ENCODE peak calls at places on chromosomes 2 and 18, in five cellular contexts. X is stomach, H is HepG2, U is astrocyte of the cerebellum, E is coronary artery. P is an unnamed sample.

GRCh38 chr2:27752551-27753237 is 18.8 kb upstream of the MRPL33 start:
- DNase-seq in X (peak), H (peak), U (no peak), E (no peak), P (peak)

GRCh38 chr2:147356157-147356556 is 488.7 kb upstream of the ACVR2A start:
- DNase-seq in X (no peak), H (no peak), U (no peak), E (no peak), P (no peak)

GRCh38 chr2:61898810-61899209 is 6.7 kb upstream of the COMMD1 start:
- DNase-seq in X (no peak), H (peak), U (no peak), E (no peak), P (peak)

GRCh38 chr2:79717364-79718007 is 204.6 kb downstream of the CTNNA2 start:
- DNase-seq in X (no peak), H (peak), U (peak), E (no peak), P (no peak)

GRCh38 chr2:23658466-23658942 is 268.4 kb downstream of the ATAD2B start:
- DNase-seq in X (no peak), H (peak), U (no peak), E (no peak), P (no peak)

GRCh38 chr2:152098033-152098797 is 629 bp downstream of the CACNB4 start:
- DNase-seq in X (peak), H (no peak), U (no peak), E (no peak), P (peak)

GRCh38 chr2:47307066-47307465 is 95.9 kb upstream of the MSH2 start:
- DNase-seq in X (no peak), H (no peak), U (no peak), E (no peak), P (no peak)

GRCh38 chr18:59867337-59868104 is 32.3 kb upstream of the PMAIP1 start:
- DNase-seq in X (no peak), H (no peak), U (no peak), E (no peak), P (no peak)

GRCh38 chr2:64722645-64723044 is 68.9 kb upstream of the SERTAD2 start:
- DNase-seq in X (no peak), H (no peak), U (no peak), E (no peak), P (no peak)

GRCh38 chr2:54486766-54487165 is 30.6 kb downstream of the SPTBN1 start:
- DNase-seq in X (no peak), H (no peak), U (no peak), E (no peak), P (no peak)

GRCh38 chr2:237558918-237559645 is 7.3 kb upstream of the PRLH start:
- DNase-seq in X (peak), H (no peak), U (no peak), E (no peak), P (no peak)

GRCh38 chr18:79567481-79568147 is 112.0 kb upstream of the CTDP1 start:
- DNase-seq in X (no peak), H (no peak), U (peak), E (no peak), P (no peak)

GRCh38 chr2:54308186-54308585 is 52.2 kb upstream of the TSPYL6 start:
- DNase-seq in X (no peak), H (no peak), U (no peak), E (no peak), P (no peak)

GRCh38 chr2:222819722-222820333 is 41.0 kb upstream of the ACSL3 start:
- DNase-seq in X (no peak), H (no peak), U (no peak), E (no peak), P (no peak)

GRCh38 chr2:1613731-1614354 is 130.5 kb downstream of the PXDN start:
- DNase-seq in X (no peak), H (no peak), U (no peak), E (no peak), P (no peak)

GRCh38 chr2:207288628-207289027 is 122.9 kb upstream of the KLF7 start:
- DNase-seq in X (no peak), H (no peak), U (no peak), E (no peak), P (no peak)

GRCh38 chr2:120293991-120294329 is 41.3 kb downstream of the RALB start:
- DNase-seq in X (no peak), H (no peak), U (no peak), E (no peak), P (no peak)

GRCh38 chr2:149100739-149101699 is 62.5 kb downstream of the LYPD6B start:
- DNase-seq in X (no peak), H (no peak), U (no peak), E (no peak), P (peak)

GRCh38 chr18:55301196-55301540 is 286.8 kb downstream of the TCF4 start:
- DNase-seq in X (no peak), H (no peak), U (no peak), E (no peak), P (no peak)

GRCh38 chr2:177545981-177546600 is 153.5 kb downstream of the AGPS start:
- DNase-seq in X (no peak), H (no peak), U (no peak), E (no peak), P (no peak)

GRCh38 chr18:48256848-48257247 is 152.3 kb downstream of the ZBTB7C start:
- DNase-seq in X (no peak), H (no peak), U (no peak), E (no peak), P (no peak)

GRCh38 chr2:51103205-51103604 is 71.3 kb upstream of the NRXN1 start:
- DNase-seq in X (no peak), H (peak), U (no peak), E (no peak), P (peak)

GRCh38 chr2:55384786-55385185 is 34.9 kb downstream of the CCDC88A start:
- DNase-seq in X (no peak), H (no peak), U (no peak), E (no peak), P (no peak)

GRCh38 chr2:227853765-227854271 is 17.6 kb upstream of the DAW1 start:
- DNase-seq in X (no peak), H (no peak), U (peak), E (no peak), P (no peak)

GRCh38 chr2:83874712-83875430 is 584.2 kb downstream of the SUCLG1 start:
- DNase-seq in X (no peak), H (no peak), U (no peak), E (no peak), P (no peak)

GRCh38 chr2:156021326-156022040 is 311.0 kb downstream of the NR4A2 start:
- DNase-seq in X (peak), H (no peak), U (no peak), E (no peak), P (peak)

GRCh38 chr2:154244932-154245331 is 373.2 kb downstream of the GALNT13 start:
- DNase-seq in X (no peak), H (no peak), U (no peak), E (no peak), P (no peak)

GRCh38 chr2:47645246-47645645 is 137.7 kb upstream of the MSH6 start:
- DNase-seq in X (no peak), H (no peak), U (no peak), E (peak), P (no peak)

GRCh38 chr2:113370478-113371091 is 66.9 kb upstream of the ZNG1B start:
- DNase-seq in X (peak), H (peak), U (peak), E (no peak), P (peak)

GRCh38 chr2:120576509-120577474 is 158.9 kb upstream of the GLI2 start:
- DNase-seq in X (peak), H (no peak), U (no peak), E (no peak), P (no peak)

GRCh38 chr2:169010633-169011460 is 20.3 kb downstream of the ABCB11 start:
- DNase-seq in X (no peak), H (no peak), U (no peak), E (no peak), P (peak)

DNA sequence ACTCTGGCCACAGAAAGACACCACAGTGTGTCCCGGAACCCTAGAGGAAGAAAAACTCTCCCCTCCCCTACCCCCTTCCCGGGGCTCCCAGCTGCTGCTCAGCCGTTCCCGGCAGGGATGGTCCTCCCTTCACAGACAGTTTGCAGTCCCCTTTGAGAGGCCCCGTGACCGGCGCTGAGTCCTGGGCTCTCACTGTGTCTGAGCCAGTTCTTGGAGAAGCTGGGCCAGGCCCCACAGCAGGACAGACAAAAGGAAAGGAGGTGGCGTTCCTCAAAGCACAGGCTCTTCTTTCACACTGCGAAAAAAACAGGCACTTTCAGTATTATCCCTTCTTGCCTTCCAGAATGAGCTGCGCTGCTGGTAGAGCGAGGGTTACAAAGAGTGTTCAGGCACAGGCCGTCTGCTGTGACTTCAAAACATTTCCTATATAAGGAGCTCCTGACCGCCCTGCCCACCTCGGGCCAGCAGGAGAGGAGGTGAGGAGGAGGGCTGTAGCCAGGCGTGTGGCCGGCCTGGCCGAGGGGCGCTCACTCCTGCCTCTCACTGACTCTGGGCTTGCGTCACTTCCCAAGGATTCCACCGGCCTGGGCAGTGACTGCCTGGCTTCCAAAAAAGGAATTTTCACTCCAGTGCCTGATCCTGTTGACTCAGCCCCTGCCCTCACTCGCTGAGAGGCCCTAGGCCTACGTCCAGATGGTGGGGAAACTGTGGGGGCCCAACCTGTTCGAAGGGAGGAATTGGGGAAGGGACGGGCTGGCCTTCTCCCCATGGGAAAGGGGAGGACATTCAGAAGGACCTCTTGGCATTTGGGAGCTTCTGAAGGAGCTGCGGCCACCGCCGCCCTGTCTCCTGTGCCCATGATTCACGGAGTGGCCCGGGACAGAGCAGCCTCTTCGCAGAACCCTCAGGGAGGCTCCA is 24.9 kb downstream of the CIDEA start:
- DNase-seq in X (peak), H (peak), U (peak), E (peak), P (no peak)
- TF ChIP-seq CTCF in X (no peak), H (peak), U (no peak), E (no peak), P (no peak)

DNA sequence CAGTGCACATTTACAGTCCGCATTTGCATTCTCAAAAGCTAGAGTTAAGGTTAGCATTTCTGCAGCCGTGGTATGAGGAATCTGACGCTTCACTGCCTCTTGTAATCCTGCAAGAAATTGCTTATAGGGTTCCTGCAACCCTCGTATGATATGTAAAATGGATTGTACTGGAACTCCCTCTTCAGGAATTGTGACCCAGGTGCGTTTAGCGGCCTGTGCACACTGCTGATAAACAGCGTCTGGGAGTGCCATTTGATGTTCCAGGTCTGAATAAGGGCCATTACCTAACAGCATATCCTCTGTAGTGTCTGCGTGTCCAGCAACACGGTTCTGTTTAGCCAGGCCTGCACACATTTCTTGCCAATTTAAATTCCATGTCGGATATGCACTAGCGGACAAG is 42.5 kb downstream of the CXCR4 start:
- DNase-seq in X (no peak), H (no peak), U (no peak), E (no peak), P (no peak)
- TF ChIP-seq CTCF in X (no peak), H (peak), U (no peak), E (no peak), P (no peak)

DNA sequence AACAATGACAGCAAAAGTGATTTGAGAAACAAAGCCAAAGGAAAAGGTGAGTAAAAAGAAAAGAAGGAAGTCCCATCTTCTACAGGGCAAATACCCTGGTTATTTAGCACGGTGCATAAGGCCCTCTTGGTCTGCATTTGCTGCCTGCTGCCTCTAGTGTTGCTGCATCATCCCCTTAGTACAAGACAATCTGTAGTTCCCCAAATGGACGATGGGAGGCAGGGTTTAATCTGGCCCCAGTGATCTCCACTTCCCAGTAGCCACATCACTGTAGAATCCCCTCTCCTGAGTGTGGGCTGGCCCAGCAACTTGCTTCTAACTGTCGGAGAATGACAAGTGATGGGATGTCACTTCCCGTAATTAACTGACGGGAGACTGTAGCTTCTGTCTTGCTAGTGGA is 85.1 kb downstream of the CTAGE1 start:
- DNase-seq in X (no peak), H (peak), U (no peak), E (no peak), P (no peak)
- TF ChIP-seq CTCF in X (no peak), H (peak), U (no peak), E (no peak), P (no peak)

DNA sequence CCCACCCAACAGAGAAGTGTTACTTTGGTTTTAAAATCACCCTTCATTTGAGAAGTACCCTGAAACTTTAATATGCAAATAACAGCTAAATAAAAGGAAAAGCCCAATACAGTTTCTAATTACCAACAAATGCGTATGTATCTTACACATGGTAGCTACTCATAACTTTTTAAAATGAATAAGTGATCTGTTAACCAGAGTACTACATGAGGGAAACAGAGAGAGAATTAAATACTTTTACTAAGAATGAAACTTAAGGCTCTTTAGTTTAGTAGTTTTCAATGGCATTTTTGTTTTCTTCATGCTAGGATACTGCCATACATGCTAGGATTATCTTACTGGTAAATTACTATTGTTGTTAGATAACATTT is 39.1 kb upstream of the NABP1 start:
- DNase-seq in X (no peak), H (no peak), U (no peak), E (no peak), P (no peak)
- TF ChIP-seq CTCF in X (no peak), H (no peak), U (no peak), E (no peak), P (no peak)

GRCh38 chr2:137886432-137886831 is 77.8 kb upstream of the HNMT start:
- DNase-seq in X (no peak), H (peak), U (no peak), E (no peak), P (peak)

GRCh38 chr2:137893145-137893544 is 71.1 kb upstream of the HNMT start:
- DNase-seq in X (no peak), H (no peak), U (no peak), E (no peak), P (no peak)

DNA sequence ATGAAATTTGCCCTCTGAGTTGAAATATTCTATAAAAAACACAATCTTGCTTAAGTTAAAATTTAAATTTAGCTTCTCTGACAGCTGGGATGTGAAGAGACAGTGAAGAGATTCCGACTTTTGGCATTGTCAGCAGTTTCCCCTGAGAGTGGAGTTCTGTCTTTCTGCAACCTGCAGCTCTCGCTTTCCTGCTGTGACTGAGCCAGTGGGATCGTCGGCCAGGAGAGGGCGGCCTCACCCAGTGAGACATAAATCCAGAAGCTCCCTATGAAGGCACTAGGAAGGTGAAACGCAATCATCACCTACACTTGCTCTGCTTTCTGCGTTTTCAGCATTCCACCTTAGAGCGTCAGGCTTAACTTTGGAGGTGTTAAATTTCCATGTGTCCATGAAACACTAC is 75.4 kb upstream of the HNMT start:
- DNase-seq in X (peak), H (peak), U (no peak), E (no peak), P (peak)
- TF ChIP-seq CTCF in X (no peak), H (peak), U (peak), E (no peak), P (peak)